ENCODE peak calls at places on chromosomes 6 and 20, in eight cellular contexts. H is T-helper 2 cell; Y is AG08396; A is ELR; T is HEK293T; I is stomach; L is stimulated activated naive B cell treated with anti-CD40 and anti-IgM and Interleukin-4, amounts not matched to agents 10 μg/mL and 1 μg/mL and 100 μg/mL, for 72 hours; R is anterior cingulate cortex. G is an unnamed sample.

GRCh38 chr20:11880694-11881093 is 37.0 kb upstream of the BTBD3 start:
- DNase-seq in R (no peak), I (no peak), A (no peak), H (no peak), T (no peak), L (no peak), Y (no peak), G (no peak)

GRCh38 chr6:75024796-75025195 is 181.1 kb downstream of the COL12A1 start:
- DNase-seq in L (no peak), R (no peak), H (no peak), A (peak), T (no peak), Y (no peak), I (no peak), G (no peak)

GRCh38 chr20:49868538-49868937 is 46.8 kb downstream of the SPATA2 start:
- DNase-seq in A (no peak), H (no peak), I (no peak), R (no peak), L (no peak), Y (no peak), T (no peak), G (no peak)

GRCh38 chr20:61067221-61067620 is 184.8 kb upstream of the CDH4 start:
- DNase-seq in R (no peak), Y (no peak), A (no peak), T (no peak), H (no peak), I (no peak), L (no peak), G (no peak)

GRCh38 chr6:107118976-107119375 is 3.7 kb upstream of the BEND3 start:
- DNase-seq in A (no peak), Y (no peak), L (no peak), I (no peak), H (no peak), T (no peak), R (no peak), G (no peak)

GRCh38 chr6:2693191-2693590 is 57.5 kb downstream of the MYLK4 start:
- DNase-seq in L (no peak), T (no peak), R (no peak), Y (no peak), H (no peak), A (no peak), I (no peak), G (no peak)

GRCh38 chr6:131782764-131783163 is 25.1 kb upstream of the ENPP1 start:
- DNase-seq in R (no peak), A (no peak), Y (no peak), L (no peak), T (no peak), I (no peak), H (no peak), G (no peak)

GRCh38 chr6:35048631-35049083 is 92.5 kb downstream of the TCP11 start:
- DNase-seq in R (peak), A (peak), T (no peak), Y (no peak), L (peak), I (no peak), H (peak), G (no peak)

GRCh38 chr6:126696921-126697693 is 357.2 kb downstream of the CENPW start:
- DNase-seq in Y (no peak), H (no peak), R (no peak), I (no peak), A (no peak), T (no peak), L (no peak), G (no peak)

GRCh38 chr20:973785-974194 is 28.3 kb downstream of the RSPO4 start:
- DNase-seq in I (no peak), A (peak), R (no peak), L (peak), Y (peak), H (peak), T (peak), G (no peak)

GRCh38 chr6:12637960-12638641 is 78.5 kb upstream of the PHACTR1 start:
- DNase-seq in H (peak), Y (peak), I (peak), A (peak), L (peak), R (peak), T (peak), G (no peak)

GRCh38 chr6:24497254-24497989 is 2.7 kb downstream of the ALDH5A1 start:
- DNase-seq in L (no peak), Y (no peak), I (no peak), H (no peak), A (no peak), R (no peak), T (no peak), G (no peak)

GRCh38 chr6:36615018-36615761 is 21.0 kb downstream of the SRSF3 start:
- DNase-seq in T (peak), H (peak), R (no peak), A (peak), I (no peak), Y (peak), L (no peak), G (peak)

GRCh38 chr20:6178537-6178936 is 55.7 kb upstream of the FERMT1 start:
- DNase-seq in A (peak), I (no peak), T (no peak), Y (peak), H (no peak), L (no peak), R (no peak), G (no peak)

GRCh38 chr20:54512694-54513093 is 37.3 kb downstream of the DOK5 start:
- DNase-seq in H (no peak), T (no peak), A (no peak), R (no peak), Y (no peak), I (no peak), L (no peak), G (no peak)

GRCh38 chr20:62430311-62430853 is 3.0 kb upstream of the RBBP8NL start:
- DNase-seq in Y (no peak), T (no peak), I (peak), H (no peak), R (no peak), L (no peak), A (no peak), G (no peak)

GRCh38 chr20:50804453-50805348 is 9.8 kb downstream of the BCAS4 start:
- DNase-seq in L (no peak), R (no peak), I (no peak), T (no peak), A (no peak), H (peak), Y (no peak), G (no peak)

GRCh38 chr6:72855471-72855870 is 233.6 kb downstream of the KCNQ5 start:
- DNase-seq in I (no peak), A (peak), Y (no peak), R (no peak), L (no peak), H (no peak), T (no peak), G (no peak)

GRCh38 chr6:1497593-1498105 is 108.3 kb downstream of the FOXF2 start:
- DNase-seq in R (peak), H (no peak), I (no peak), T (no peak), L (no peak), Y (no peak), A (no peak), G (no peak)

GRCh38 chr6:33983109-33983475 is 162.8 kb downstream of the GRM4 start:
- DNase-seq in A (peak), I (peak), Y (peak), H (no peak), T (no peak), R (no peak), L (no peak), G (no peak)

GRCh38 chr20:54525906-54526596 is 50.7 kb downstream of the DOK5 start:
- DNase-seq in T (no peak), L (no peak), A (no peak), Y (no peak), R (no peak), I (no peak), H (no peak), G (no peak)

GRCh38 chr6:167722634-167723309 is 103.9 kb upstream of the AFDN start:
- DNase-seq in H (no peak), Y (no peak), T (no peak), I (peak), A (no peak), R (no peak), L (no peak), G (no peak)

GRCh38 chr6:2911171-2911570 is 8.1 kb upstream of the SERPINB9 start:
- DNase-seq in L (peak), H (no peak), A (no peak), I (no peak), R (no peak), T (no peak), Y (no peak), G (no peak)

GRCh38 chr6:170522565-170523183 is 30.4 kb downstream of the PSMB1 start:
- DNase-seq in H (peak), L (no peak), T (peak), R (no peak), A (peak), I (no peak), Y (peak), G (no peak)

GRCh38 chr20:2793471-2793870 is 7.0 kb downstream of the CPXM1 start:
- DNase-seq in I (no peak), L (no peak), Y (no peak), H (no peak), R (no peak), T (no peak), A (no peak), G (no peak)

GRCh38 chr20:59149678-59150504 is 13.7 kb upstream of the ZNF831 start:
- DNase-seq in L (peak), I (no peak), R (no peak), A (no peak), Y (no peak), T (no peak), H (peak), G (peak)

GRCh38 chr20:62605236-62605948 is 36.9 kb upstream of the SLCO4A1 start:
- DNase-seq in I (no peak), R (no peak), H (no peak), Y (no peak), A (no peak), L (no peak), T (no peak), G (no peak)

GRCh38 chr6:106184629-106185028 is 98.5 kb downstream of the PRDM1 start:
- DNase-seq in L (no peak), H (peak), A (peak), Y (no peak), R (no peak), T (no peak), I (no peak), G (no peak)

GRCh38 chr6:139161817-139162284 is 27.0 kb downstream of the HECA start:
- DNase-seq in H (peak), Y (no peak), R (no peak), T (no peak), L (peak), I (no peak), A (peak), G (peak)

GRCh38 chr20:24617757-24618450 is 148.5 kb downstream of the SYNDIG1 start:
- DNase-seq in L (no peak), H (no peak), Y (no peak), I (no peak), R (no peak), T (no peak), A (no peak), G (no peak)

G was measured in activated T-helper 1 cell treated with Interleukin-2 at 50 U/mL for 16 hours.